ENCODE peak calls at places on chromosomes 7 and 10, in nine cellular contexts. W, B, M, Q, T, X, V, O and Y are unnamed samples.

GRCh38 chr7:1536105-1536767 is 5.7 kb downstream of the MAFK start:
- DNase-seq in W (no peak), B (no peak), M (no peak), Q (no peak), T (no peak), X (no peak), V (no peak), O (no peak), Y (no peak)

GRCh38 chr10:120979435-120980315 is 128.5 kb downstream of the WDR11 start:
- DNase-seq in W (peak; percentile 82), B (peak; percentile 34), M (no peak), Q (no peak), T (peak; percentile 75), X (peak; percentile 25), V (peak; percentile 1), O (peak; percentile 80), Y (peak; percentile 74)

GRCh38 chr10:47264797-47265281 is 35.2 kb upstream of the GDF10 start:
- DNase-seq in W (no peak), B (no peak), M (no peak), Q (no peak), T (no peak), X (no peak), V (peak; percentile 51), O (no peak), Y (no peak)

GRCh38 chr10:90912176-90912575 is 8.7 kb downstream of the ANKRD1 start:
- DNase-seq in W (no peak), B (no peak), M (no peak), Q (no peak), T (no peak), X (no peak), V (peak; percentile 59), O (no peak), Y (no peak)

GRCh38 chr7:30659312-30659711 is 22.9 kb downstream of the CRHR2 start:
- DNase-seq in W (no peak), B (no peak), M (no peak), Q (no peak), T (no peak), X (no peak), V (no peak), O (no peak), Y (no peak)

GRCh38 chr7:81638216-81638615 is 131.6 kb downstream of the HGF start:
- DNase-seq in W (peak; percentile 6), B (no peak), M (peak; percentile 74), Q (no peak), T (no peak), X (no peak), V (peak; percentile 60), O (no peak), Y (no peak)

GRCh38 chr7:150631866-150632864 is at the start of gene GIMAP6:
- DNase-seq in W (no peak), B (no peak), M (no peak), Q (no peak), T (no peak), X (no peak), V (peak; percentile 69), O (no peak), Y (no peak)

GRCh38 chr10:97534746-97535367 is 36.1 kb downstream of the UBTD1 start:
- DNase-seq in W (peak; percentile 80), B (peak; percentile 33), M (no peak), Q (no peak), T (peak; percentile 68), X (peak; percentile 74), V (peak; percentile 80), O (peak; percentile 25), Y (no peak)

GRCh38 chr7:25790261-25790660 is 361.7 kb upstream of the NFE2L3 start:
- DNase-seq in W (no peak), B (no peak), M (no peak), Q (no peak), T (no peak), X (no peak), V (no peak), O (no peak), Y (no peak)

GRCh38 chr7:123460616-123461015 is 73.8 kb downstream of the IQUB start:
- DNase-seq in W (no peak), B (no peak), M (no peak), Q (no peak), T (no peak), X (no peak), V (no peak), O (no peak), Y (no peak)

GRCh38 chr10:1154531-1154930 is 98.3 kb downstream of the WDR37 start:
- DNase-seq in W (no peak), B (no peak), M (no peak), Q (no peak), T (no peak), X (no peak), V (no peak), O (no peak), Y (no peak)